ENCODE peak calls at places on chromosomes 16 and 17, in nine cellular contexts. C is GM23338, G is stomach, P is sigmoid colon, X is prostate gland, T is SK-N-SH, I is upper lobe of left lung, F is spleen, Y is vagina. Q is an unnamed sample. For H3K4me1, the result is how much of the 10 kb centered on the place peaks cover.

GRCh38 chr17:76893623-76894358 is 25.6 kb downstream of the MGAT5B start:
- DNase-seq in C (no peak), G (no peak), P (no peak), X (no peak), T (no peak), I (no peak), F (no peak), Y (no peak), Q (no peak)

GRCh38 chr16:85545227-85545818 is 67.8 kb upstream of the GSE1 start:
- DNase-seq in C (no peak), G (no peak), P (no peak), X (no peak), T (no peak), I (no peak), F (no peak), Y (no peak), Q (no peak)

GRCh38 chr17:9240659-9241370 is 219.5 kb downstream of the NTN1 start:
- DNase-seq in C (peak), G (peak), P (peak), X (peak), T (no peak), I (peak), F (no peak), Y (no peak), Q (peak)

GRCh38 chr17:34601431-34601830 is 22.0 kb downstream of the TMEM132E start:
- DNase-seq in C (no peak), G (no peak), P (no peak), X (no peak), T (no peak), I (no peak), F (no peak), Y (no peak), Q (no peak)

GRCh38 chr17:51546114-51546513 is 285.8 kb downstream of the UTP18 start:
- DNase-seq in C (no peak), G (no peak), P (no peak), X (no peak), T (no peak), I (no peak), F (no peak), Y (no peak), Q (no peak)

GRCh38 chr17:63550816-63551639 is 751 bp downstream of the DCAF7 start:
- DNase-seq in C (peak), G (peak), P (no peak), X (no peak), T (peak), I (no peak), F (no peak), Y (peak), Q (no peak)

GRCh38 chr17:17824119-17824779 is 12.5 kb downstream of the SREBF1 start:
- DNase-seq in C (no peak), G (no peak), P (no peak), X (no peak), T (peak), I (no peak), F (no peak), Y (no peak), Q (no peak)

GRCh38 chr17:65560628-65561371 is 648 bp downstream of the AXIN2 start:
- DNase-seq in C (peak), G (peak), P (peak), X (peak), T (peak), I (peak), F (peak), Y (no peak), Q (peak)

GRCh38 chr16:55351936-55352335 is 27.9 kb downstream of the IRX6 start:
- DNase-seq in C (no peak), G (no peak), P (no peak), X (no peak), T (no peak), I (no peak), F (no peak), Y (no peak), Q (peak)

GRCh38 chr17:28317965-28318758 is 838 bp upstream of the TMEM97 start:
- DNase-seq in C (peak), G (no peak), P (no peak), X (no peak), T (peak), I (no peak), F (peak), Y (no peak), Q (no peak)

GRCh38 chr17:57521606-57522435 is 223.3 kb downstream of the CCDC182 start:
- DNase-seq in C (no peak), G (no peak), P (no peak), X (no peak), T (no peak), I (no peak), F (no peak), Y (no peak), Q (no peak)

GRCh38 chr17:63246344-63246743 is 199.8 kb downstream of the CYB561 start:
- DNase-seq in C (no peak), G (no peak), P (no peak), X (no peak), T (peak), I (no peak), F (no peak), Y (no peak), Q (no peak)

GRCh38 chr17:12959441-12959840 is 58.4 kb downstream of the ELAC2 start:
- DNase-seq in C (no peak), G (no peak), P (no peak), X (no peak), T (no peak), I (no peak), F (no peak), Y (no peak), Q (no peak)

GRCh38 chr17:42247734-42248133 is 28.5 kb downstream of the STAT5B start:
- DNase-seq in C (no peak), G (no peak), P (peak), X (no peak), T (no peak), I (peak), F (no peak), Y (no peak), Q (no peak)

GRCh38 chr16:6066601-6067000 is 969.0 kb upstream of the EEF2KMT start:
- DNase-seq in C (no peak), G (no peak), P (no peak), X (no peak), T (no peak), I (no peak), F (no peak), Y (no peak), Q (no peak)

GRCh38 chr17:16381496-16381820 is 567 bp downstream of the UBB start:
- DNase-seq in C (no peak), G (no peak), P (no peak), X (no peak), T (no peak), I (no peak), F (no peak), Y (no peak), Q (no peak)

GRCh38 chr16:49484936-49485335 is 111.3 kb downstream of the C16orf78 start:
- DNase-seq in C (no peak), G (no peak), P (peak), X (no peak), T (no peak), I (peak), F (peak), Y (no peak), Q (no peak)

GRCh38 chr16:69613283-69614154 is 47.8 kb downstream of the NFAT5 start:
- DNase-seq in C (no peak), G (no peak), P (no peak), X (peak), T (no peak), I (peak), F (no peak), Y (no peak), Q (no peak)

GRCh38 chr16:88478115-88478514 is 25.0 kb downstream of the ZFPM1 start:
- DNase-seq in C (no peak), G (no peak), P (no peak), X (no peak), T (no peak), I (no peak), F (peak), Y (no peak), Q (no peak)

GRCh38 chr17:59914274-59914854 is 21.4 kb downstream of the RPS6KB1 start:
- DNase-seq in C (peak), G (no peak), P (no peak), X (no peak), T (peak), I (no peak), F (no peak), Y (no peak), Q (no peak)

GRCh38 chr17:35448214-35448898 is at the start of gene SLFN13:
- DNase-seq in C (peak), G (peak), P (peak), X (peak), T (peak), I (peak), F (peak), Y (no peak), Q (no peak)

GRCh38 chr17:78337244-78338109 is 22.4 kb downstream of the SOCS3 start:
- DNase-seq in C (no peak), G (no peak), P (peak), X (no peak), T (no peak), I (peak), F (peak), Y (no peak), Q (no peak)

GRCh38 chr16:4142268-4142667 is 26.0 kb upstream of the ADCY9 start:
- DNase-seq in C (no peak), G (no peak), P (no peak), X (no peak), T (no peak), I (no peak), F (peak), Y (no peak), Q (no peak)

GRCh38 chr17:77058016-77058415 is 82.8 kb upstream of the SEC14L1 start:
- DNase-seq in C (no peak), G (no peak), P (no peak), X (no peak), T (no peak), I (no peak), F (no peak), Y (no peak), Q (no peak)

GRCh38 chr17:3602499-3602898 is 6.7 kb downstream of the TRPV1 start:
- DNase-seq in C (peak), G (no peak), P (no peak), X (no peak), T (peak), I (no peak), F (no peak), Y (no peak), Q (no peak)

GRCh38 chr16:75566889-75567255 is 693 bp downstream of the GABARAPL2 start:
- DNase-seq in C (peak), G (no peak), P (no peak), X (no peak), T (peak), I (peak), F (no peak), Y (no peak), Q (no peak)

GRCh38 chr16:13427943-13428342 is 492.0 kb upstream of the ERCC4 start:
- DNase-seq in C (no peak), G (no peak), P (no peak), X (no peak), T (no peak), I (no peak), F (no peak), Y (no peak), Q (no peak)

GRCh38 chr17:83081561-83082201 is 2.3 kb downstream of the METRNL start:
- DNase-seq in C (no peak), G (peak), P (peak), X (no peak), T (no peak), I (peak), F (peak), Y (no peak), Q (no peak)

GRCh38 chr16:87855852-87856715 is 13.2 kb downstream of the SLC7A5 start:
- DNase-seq in C (no peak), G (peak), P (peak), X (peak), T (peak), I (peak), F (peak), Y (no peak), Q (no peak)

GRCh38 chr17:66967867-66968543 is 3.5 kb downstream of the CACNG4 start:
- DNase-seq in C (no peak), G (no peak), P (no peak), X (no peak), T (no peak), I (no peak), F (no peak), Y (no peak), Q (no peak)

GRCh38 chr16:14088155-14088753 is 17.1 kb downstream of the MRTFB start:
- DNase-seq in C (no peak), G (no peak), P (no peak), X (no peak), T (no peak), I (no peak), F (no peak), Y (no peak), Q (no peak)

GRCh38 chr17:28405632-28406477 is at the start of gene SLC46A1:
- DNase-seq in C (peak), G (peak), P (peak), X (peak), T (peak), I (peak), F (peak), Y (no peak), Q (no peak)

GRCh38 chr16:79175286-79176057 is 425.1 kb downstream of the MAF start:
- DNase-seq in C (no peak), G (no peak), P (no peak), X (no peak), T (no peak), I (no peak), F (no peak), Y (no peak), Q (no peak)

GRCh38 chr16:79171504-79172240 is 428.9 kb downstream of the MAF start:
- DNase-seq in C (no peak), G (no peak), P (no peak), X (no peak), T (peak), I (no peak), F (no peak), Y (no peak), Q (no peak)

GRCh38 chr16:79173101-79173500 is 427.4 kb downstream of the MAF start:
- DNase-seq in C (no peak), G (no peak), P (no peak), X (no peak), T (no peak), I (no peak), F (no peak), Y (no peak), Q (no peak)

GRCh38 chr16:79172306-79172705 is 428.2 kb downstream of the MAF start:
- DNase-seq in C (no peak), G (no peak), P (no peak), X (no peak), T (no peak), I (peak), F (no peak), Y (no peak), Q (no peak)

GRCh38 chr16:79173910-79174309 is 426.6 kb downstream of the MAF start:
- DNase-seq in C (no peak), G (no peak), P (no peak), X (no peak), T (no peak), I (peak), F (no peak), Y (no peak), Q (no peak)
- H3K4me1 ChIP-seq in C (under half), G (under half), P (under half), X (under half), T (under half), I (under half), F (under half), Y (under half), Q (under half)

GRCh38 chr16:66844342-66845079 is at the start of gene CA7:
- DNase-seq in C (peak), G (no peak), P (no peak), X (no peak), T (peak), I (no peak), F (no peak), Y (no peak), Q (no peak)
- TF ChIP-seq POLR2AphosphoS5 in C (peak), G (no peak), P (no peak), X (no peak), T (no peak), I (no peak), F (no peak), Y (no peak), Q (no peak)

GRCh38 chr17:48429156-48429555 is 858 bp downstream of the SKAP1 start:
- DNase-seq in C (no peak), G (no peak), P (no peak), X (no peak), T (no peak), I (no peak), F (no peak), Y (no peak), Q (no peak)
- H3K4me1 ChIP-seq in C (under half), G (under half), P (under half), X (under half), T (under half), I (under half), F (under half), Y (under half), Q (under half)

DNA sequence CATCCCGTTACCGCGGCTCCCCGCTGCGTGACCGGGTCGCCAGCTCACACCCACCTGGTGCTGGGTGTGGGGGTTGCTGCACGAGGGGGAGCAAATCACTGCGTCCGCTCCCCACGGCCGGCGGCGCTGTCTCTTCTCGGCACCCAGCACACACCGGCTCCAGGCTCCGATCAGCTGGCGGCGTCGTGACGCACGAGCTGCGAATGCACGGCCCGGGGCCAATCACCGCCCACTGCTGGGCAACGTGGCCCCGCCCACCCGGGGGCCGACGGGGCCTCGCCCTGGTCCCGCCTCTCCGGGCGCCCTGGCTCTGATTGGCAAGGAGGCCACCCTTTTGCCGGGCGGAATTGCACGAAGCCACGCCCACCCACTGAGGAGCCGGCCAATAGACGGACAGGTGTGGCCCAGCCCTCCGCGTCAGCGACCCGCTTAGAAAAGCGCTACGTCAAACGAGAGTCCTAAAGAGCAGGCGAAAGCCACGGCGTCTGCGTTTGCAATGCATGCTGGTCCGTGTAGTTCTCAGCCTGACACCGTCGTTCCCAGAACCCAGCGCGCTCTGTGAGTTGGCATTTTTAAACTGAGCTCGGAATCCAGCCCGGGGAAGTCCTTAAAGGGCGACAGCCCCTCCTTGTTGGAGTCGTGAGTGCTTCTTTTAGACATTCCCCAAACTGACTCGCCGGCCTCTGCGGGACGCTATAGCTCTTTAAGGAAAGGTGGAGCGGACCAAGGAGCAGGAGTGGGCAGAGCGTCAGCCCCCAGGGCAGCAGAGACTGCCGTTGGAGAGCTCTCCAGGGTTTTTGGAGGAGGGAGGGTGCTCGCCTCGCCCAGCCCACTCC is 6.1 kb upstream of the TLCD2 start:
- DNase-seq in C (peak), G (peak), P (peak), X (peak), T (peak), I (peak), F (peak), Y (peak), Q (peak)
- TF ChIP-seq POLR2AphosphoS5 in C (peak), G (peak), P (peak), X (peak), T (peak), I (peak), F (peak), Y (peak), Q (peak)

GRCh38 chr17:81805707-81806460 is 1.9 kb downstream of the GCGR start:
- DNase-seq in C (no peak), G (no peak), P (no peak), X (no peak), T (no peak), I (no peak), F (no peak), Y (no peak), Q (no peak)
- H3K4me1 ChIP-seq in C (under half), G (under half), P (under half), X (under half), T (under half), I (under half), F (under half), Y (under half), Q (under half)